ENCODE peak calls at places on chromosomes 12 and 14, in seven cellular contexts. One of them, this sample, is unnamed.

GRCh38 chr12:123109319-123109772 is 41.5 kb downstream of the PITPNM2 start:
- DNase-seq in activated CD8-positive, alpha-beta memory T cell treated with anti-CD3 and anti-CD28 coated beads, Interleukin-2, amount 10 ng/mL, durations not matched to agents 7 days and 5 days: no peak
- DNase-seq in activated T-helper 1 cell treated with Interleukin-2 at 50 U/mL for 16 hours: no peak
- DNase-seq in amniotic stem cell: no peak
- DNase-seq in fibroblast of pulmonary artery: no peak
- DNase-seq in NCI-H1092: no peak
- DNase-seq in stimulated activated CD8-positive, alpha-beta memory T cell treated with anti-CD3 and anti-CD28 coated beads, Interleukin-15, amount 100 ng/mL, for 24 hours: no peak
- DNase-seq in this sample: no peak

GRCh38 chr14:91893659-91894058 is 26.3 kb upstream of the TC2N start:
- DNase-seq in activated CD8-positive, alpha-beta memory T cell treated with anti-CD3 and anti-CD28 coated beads, Interleukin-2, amount 10 ng/mL, durations not matched to agents 7 days and 5 days: no peak
- DNase-seq in NCI-H1092: no peak
- DNase-seq in amniotic stem cell: no peak
- DNase-seq in stimulated activated CD8-positive, alpha-beta memory T cell treated with anti-CD3 and anti-CD28 coated beads, Interleukin-15, amount 100 ng/mL, for 24 hours: no peak
- DNase-seq in activated T-helper 1 cell treated with Interleukin-2 at 50 U/mL for 16 hours: no peak
- DNase-seq in fibroblast of pulmonary artery: no peak
- DNase-seq in this sample: no peak

GRCh38 chr12:116184766-116185165 is 92.7 kb downstream of the MED13L start:
- DNase-seq in fibroblast of pulmonary artery: peak
- DNase-seq in amniotic stem cell: no peak
- DNase-seq in NCI-H1092: no peak
- DNase-seq in activated CD8-positive, alpha-beta memory T cell treated with anti-CD3 and anti-CD28 coated beads, Interleukin-2, amount 10 ng/mL, durations not matched to agents 7 days and 5 days: no peak
- DNase-seq in stimulated activated CD8-positive, alpha-beta memory T cell treated with anti-CD3 and anti-CD28 coated beads, Interleukin-15, amount 100 ng/mL, for 24 hours: no peak
- DNase-seq in activated T-helper 1 cell treated with Interleukin-2 at 50 U/mL for 16 hours: no peak
- DNase-seq in this sample: no peak

GRCh38 chr12:64670856-64671639 is 60.8 kb downstream of the RASSF3 start:
- DNase-seq in fibroblast of pulmonary artery: peak
- DNase-seq in activated CD8-positive, alpha-beta memory T cell treated with anti-CD3 and anti-CD28 coated beads, Interleukin-2, amount 10 ng/mL, durations not matched to agents 7 days and 5 days: no peak
- DNase-seq in NCI-H1092: no peak
- DNase-seq in stimulated activated CD8-positive, alpha-beta memory T cell treated with anti-CD3 and anti-CD28 coated beads, Interleukin-15, amount 100 ng/mL, for 24 hours: no peak
- DNase-seq in activated T-helper 1 cell treated with Interleukin-2 at 50 U/mL for 16 hours: no peak
- DNase-seq in amniotic stem cell: no peak
- DNase-seq in this sample: no peak

GRCh38 chr12:122088181-122088810 is 9.7 kb downstream of the MLXIP start:
- DNase-seq in NCI-H1092: no peak
- DNase-seq in amniotic stem cell: no peak
- DNase-seq in stimulated activated CD8-positive, alpha-beta memory T cell treated with anti-CD3 and anti-CD28 coated beads, Interleukin-15, amount 100 ng/mL, for 24 hours: no peak
- DNase-seq in activated CD8-positive, alpha-beta memory T cell treated with anti-CD3 and anti-CD28 coated beads, Interleukin-2, amount 10 ng/mL, durations not matched to agents 7 days and 5 days: no peak
- DNase-seq in activated T-helper 1 cell treated with Interleukin-2 at 50 U/mL for 16 hours: no peak
- DNase-seq in fibroblast of pulmonary artery: no peak
- DNase-seq in this sample: no peak

GRCh38 chr12:125203145-125203765 is 138.0 kb downstream of the AACS start:
- DNase-seq in amniotic stem cell: no peak
- DNase-seq in activated T-helper 1 cell treated with Interleukin-2 at 50 U/mL for 16 hours: no peak
- DNase-seq in stimulated activated CD8-positive, alpha-beta memory T cell treated with anti-CD3 and anti-CD28 coated beads, Interleukin-15, amount 100 ng/mL, for 24 hours: no peak
- DNase-seq in NCI-H1092: no peak
- DNase-seq in fibroblast of pulmonary artery: peak
- DNase-seq in activated CD8-positive, alpha-beta memory T cell treated with anti-CD3 and anti-CD28 coated beads, Interleukin-2, amount 10 ng/mL, durations not matched to agents 7 days and 5 days: no peak
- DNase-seq in this sample: no peak

GRCh38 chr14:95935228-95935822 is 58.7 kb downstream of the TUNAR start:
- DNase-seq in activated CD8-positive, alpha-beta memory T cell treated with anti-CD3 and anti-CD28 coated beads, Interleukin-2, amount 10 ng/mL, durations not matched to agents 7 days and 5 days: no peak
- DNase-seq in fibroblast of pulmonary artery: peak
- DNase-seq in amniotic stem cell: peak
- DNase-seq in NCI-H1092: no peak
- DNase-seq in stimulated activated CD8-positive, alpha-beta memory T cell treated with anti-CD3 and anti-CD28 coated beads, Interleukin-15, amount 100 ng/mL, for 24 hours: no peak
- DNase-seq in activated T-helper 1 cell treated with Interleukin-2 at 50 U/mL for 16 hours: no peak
- DNase-seq in this sample: no peak

GRCh38 chr14:100135784-100136183 is 23.7 kb downstream of the DEGS2 start:
- DNase-seq in fibroblast of pulmonary artery: no peak
- DNase-seq in NCI-H1092: no peak
- DNase-seq in stimulated activated CD8-positive, alpha-beta memory T cell treated with anti-CD3 and anti-CD28 coated beads, Interleukin-15, amount 100 ng/mL, for 24 hours: no peak
- DNase-seq in activated CD8-positive, alpha-beta memory T cell treated with anti-CD3 and anti-CD28 coated beads, Interleukin-2, amount 10 ng/mL, durations not matched to agents 7 days and 5 days: no peak
- DNase-seq in activated T-helper 1 cell treated with Interleukin-2 at 50 U/mL for 16 hours: no peak
- DNase-seq in amniotic stem cell: no peak
- DNase-seq in this sample: no peak

This sample was measured in T-helper 17 cell.